ENCODE peak calls at places on chromosomes 6 and 20, in eight cellular contexts. J, V, X, Z, E, T, L and B are unnamed samples.

GRCh38 chr20:23403721-23404120 is 17.6 kb downstream of the NAPB start:
- DNase-seq in L (no peak), Z (no peak), J (no peak), V (no peak), X (no peak), E (no peak), T (no peak), B (no peak)

GRCh38 chr6:38997128-38997761 is 51.3 kb upstream of the GLP1R start:
- DNase-seq in E (peak; percentile 68), X (no peak), V (no peak), Z (no peak), L (peak; percentile 2), T (no peak), J (no peak), B (peak; percentile 11)

GRCh38 chr20:50005378-50006020 is 22.7 kb downstream of the SNAI1 start:
- DNase-seq in J (no peak), X (no peak), E (peak; percentile 48), L (no peak), Z (no peak), T (no peak), V (no peak), B (no peak)

GRCh38 chr6:158939255-158940170 is 60.5 kb downstream of the RSPH3 start:
- DNase-seq in Z (no peak), X (no peak), V (peak; percentile 71), J (peak; percentile 7), L (no peak), E (no peak), T (peak; percentile 19), B (no peak)

GRCh38 chr20:56217820-56218219 is 30.7 kb upstream of the MC3R start:
- DNase-seq in L (no peak), Z (no peak), J (no peak), E (no peak), V (no peak), T (no peak), X (no peak), B (no peak)

GRCh38 chr6:135266675-135267074 is 85.6 kb downstream of the MYB start:
- DNase-seq in X (no peak), J (no peak), T (no peak), Z (no peak), E (no peak), L (no peak), V (peak; percentile 60), B (no peak)

GRCh38 chr6:130118236-130118635 is 99.9 kb downstream of the L3MBTL3 start:
- DNase-seq in X (no peak), L (peak; percentile 73), V (no peak), T (no peak), E (no peak), J (no peak), Z (no peak), B (no peak)

GRCh38 chr6:2450546-2450945 is 205.1 kb upstream of the GMDS start:
- DNase-seq in V (peak; percentile 65), L (no peak), T (peak; percentile 83), J (no peak), E (peak; percentile 79), Z (no peak), X (no peak), B (no peak)

GRCh38 chr6:129402244-129402643 is 307.7 kb downstream of the ARHGAP18 start:
- DNase-seq in V (no peak), Z (no peak), J (no peak), E (no peak), X (no peak), L (no peak), T (no peak), B (no peak)

DNA sequence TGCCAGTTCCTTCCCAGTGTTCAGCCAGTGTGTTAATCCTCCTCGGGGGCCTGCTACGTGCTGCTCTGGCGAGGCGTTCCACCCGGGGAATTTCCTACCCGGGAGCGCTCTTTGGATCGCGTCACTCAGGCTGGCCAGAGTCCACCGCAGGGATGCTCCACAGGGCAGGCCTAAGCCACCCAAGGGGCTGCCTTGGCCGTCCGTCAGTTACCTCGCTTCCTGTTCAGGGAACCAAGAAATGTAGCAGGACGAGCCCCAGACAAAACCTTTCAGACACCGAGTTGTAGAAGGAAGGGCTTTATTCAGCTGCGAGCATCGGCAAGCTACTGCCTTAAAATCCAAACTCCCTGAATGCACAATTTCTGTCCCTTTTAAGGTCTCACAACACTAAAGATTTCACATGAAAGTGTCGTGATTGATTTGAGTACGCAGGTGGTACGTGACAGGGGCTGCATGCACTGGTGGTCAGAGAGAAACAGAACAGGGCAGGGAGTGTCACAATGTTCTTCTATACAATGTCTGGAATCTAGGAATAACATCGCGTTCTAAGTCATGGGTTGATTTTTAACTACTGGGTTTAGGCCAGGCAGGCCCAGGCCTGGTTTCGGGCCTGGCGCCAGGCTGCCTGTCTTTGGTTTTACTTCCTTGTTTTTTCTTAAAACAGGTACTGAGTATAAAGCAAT is 15.7 kb upstream of the POU5F1 start:
- DNase-seq in X (no peak), L (no peak), Z (no peak), V (peak; percentile 84), T (peak; percentile 91), E (peak; percentile 95), J (no peak), B (no peak)
- H3K4me3 ChIP-seq in X (no peak overlapping the region), L (no peak overlapping the region), Z (peak overlapping the region; percentile 46), V (no peak overlapping the region), T (peak overlapping the region; percentile 55), E (peak overlapping the region; percentile 32), J (no peak overlapping the region), B (no peak overlapping the region)

DNA sequence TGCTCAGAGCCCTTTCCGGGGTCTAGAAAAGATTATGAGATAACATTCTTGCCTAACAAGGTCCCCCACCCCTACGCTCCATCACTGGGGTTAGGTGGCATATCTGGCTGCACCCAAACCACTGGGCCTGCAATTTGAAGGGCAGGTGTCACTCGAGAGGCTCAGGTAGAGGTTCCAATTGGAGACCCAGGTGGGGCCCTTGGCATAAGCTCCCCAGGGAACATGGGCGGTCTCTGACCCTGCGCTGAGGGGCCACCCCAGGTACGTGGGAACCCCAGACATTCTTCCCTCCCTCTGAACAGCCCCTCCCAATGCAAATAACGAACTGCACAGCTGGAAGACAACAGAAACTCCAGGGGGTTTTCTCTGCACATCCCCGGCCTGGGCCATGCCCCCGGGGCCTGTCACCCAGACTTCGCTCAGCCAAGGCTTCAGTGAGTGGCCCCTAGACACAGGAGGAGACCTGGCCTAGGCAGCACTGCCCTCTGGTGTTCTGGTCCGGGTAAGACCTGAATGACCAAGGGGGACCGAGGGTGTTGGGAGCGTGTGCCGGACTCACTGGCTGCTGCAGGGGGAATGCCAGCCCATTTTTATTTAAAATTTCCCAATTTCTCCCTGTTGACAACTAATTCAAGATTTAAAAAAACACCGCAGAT is 47.5 kb downstream of the DSTN start:
- DNase-seq in J (peak; percentile 39), L (no peak), X (no peak), T (peak; percentile 26), Z (no peak), V (no peak), E (peak; percentile 89), B (peak; percentile 23)
- H3K4me3 ChIP-seq in J (no peak overlapping the region), L (no peak overlapping the region), X (no peak overlapping the region), T (no peak overlapping the region), Z (no peak overlapping the region), V (no peak overlapping the region), E (no peak overlapping the region), B (no peak overlapping the region)

GRCh38 chr6:151352410-151353399 is 38.7 kb downstream of the ZBTB2 start:
- DNase-seq in V (no peak), L (no peak), J (no peak), X (no peak), T (no peak), E (no peak), Z (no peak), B (no peak)
- H3K4me3 ChIP-seq in V (no peak overlapping the region), L (no peak overlapping the region), J (no peak overlapping the region), X (no peak overlapping the region), T (no peak overlapping the region), E (no peak overlapping the region), Z (no peak overlapping the region), B (no peak overlapping the region)

GRCh38 chr6:169589293-169589692 is 112.5 kb downstream of the WDR27 start:
- DNase-seq in L (no peak), T (peak; percentile 21), Z (no peak), V (peak; percentile 69), X (no peak), E (peak; percentile 58), J (no peak), B (no peak)
- H3K4me3 ChIP-seq in L (no peak overlapping the region), T (no peak overlapping the region), Z (no peak overlapping the region), V (no peak overlapping the region), X (no peak overlapping the region), E (no peak overlapping the region), J (peak overlapping the region; percentile 58), B (no peak overlapping the region)

DNA sequence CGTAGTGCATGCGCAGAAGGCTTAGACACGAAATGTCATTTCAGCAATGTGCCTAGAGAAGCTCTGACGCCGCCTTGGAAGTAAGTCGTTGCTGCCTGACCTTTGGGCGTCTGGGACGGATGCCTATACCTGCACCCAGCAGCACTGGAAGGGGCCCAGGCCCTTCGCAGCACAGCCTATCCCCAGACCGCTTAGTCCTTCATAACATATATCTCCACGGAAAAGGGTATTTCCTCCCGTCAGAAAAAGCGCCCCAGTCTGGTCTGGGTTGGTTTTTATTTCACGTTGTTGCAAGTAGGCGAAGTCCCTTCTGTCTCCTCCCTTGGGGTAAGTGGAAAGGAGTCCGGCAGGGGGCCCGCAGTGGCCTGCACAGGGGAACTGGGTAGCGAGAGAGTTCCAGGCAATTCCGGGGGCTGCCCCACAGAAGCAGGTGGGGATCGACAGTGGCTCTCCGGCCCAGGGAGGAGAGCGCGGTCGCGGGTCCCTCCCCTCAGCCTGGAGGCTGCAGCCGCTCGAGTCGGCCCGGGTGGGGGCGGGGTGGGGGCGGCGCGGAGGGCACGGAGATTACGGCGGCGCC is 558 bp upstream of the EYA4 start:
- DNase-seq in E (peak; percentile 74), Z (no peak), T (no peak), J (no peak), X (no peak), L (no peak), V (peak; percentile 30), B (peak; percentile 49)
- H3K4me3 ChIP-seq in E (peak overlapping the region; percentile 56), Z (no peak overlapping the region), T (peak overlapping the region; percentile 20), J (no peak overlapping the region), X (peak overlapping the region; percentile 85), L (peak overlapping the region; percentile 91), V (no peak overlapping the region), B (peak overlapping the region; percentile 55)